ENCODE peak calls at places on chromosome 7, in five cellular contexts. One of them, this sample, is unnamed. For H3K4me1, the result is how much of the 10 kb centered on the place peaks cover.

GRCh38 chr7:75642810-75643486 is 95.8 kb downstream of the HIP1 start:
- DNase-seq in neural progenitor cell: peak
- DNase-seq in PC-9: peak
- DNase-seq in H1: peak
- DNase-seq in fibroblast of lung: peak
- DNase-seq in this sample: peak

GRCh38 chr7:17123020-17123419 is 175.4 kb upstream of the AHR start:
- DNase-seq in neural progenitor cell: no peak
- DNase-seq in fibroblast of lung: peak
- DNase-seq in PC-9: peak
- DNase-seq in H1: no peak
- DNase-seq in this sample: peak

GRCh38 chr7:5630670-5631069 is 150.8 kb downstream of the RNF216 start:
- DNase-seq in PC-9: no peak
- DNase-seq in fibroblast of lung: no peak
- DNase-seq in neural progenitor cell: no peak
- DNase-seq in H1: no peak
- DNase-seq in this sample: peak

GRCh38 chr7:30681262-30682130 is 760 bp downstream of the CRHR2 start:
- DNase-seq in neural progenitor cell: peak
- DNase-seq in fibroblast of lung: no peak
- DNase-seq in H1: peak
- DNase-seq in PC-9: no peak
- DNase-seq in this sample: peak

GRCh38 chr7:110507832-110508231 is 583.1 kb upstream of the LRRN3 start:
- DNase-seq in fibroblast of lung: no peak
- DNase-seq in H1: no peak
- DNase-seq in PC-9: no peak
- DNase-seq in neural progenitor cell: no peak
- DNase-seq in this sample: no peak

GRCh38 chr7:69599879-69600764 is 1.8 kb downstream of the AUTS2 start:
- DNase-seq in PC-9: no peak
- DNase-seq in H1: no peak
- DNase-seq in fibroblast of lung: peak
- DNase-seq in neural progenitor cell: peak
- DNase-seq in this sample: peak

GRCh38 chr7:128929201-128929808 is 8.4 kb upstream of the IRF5 start:
- DNase-seq in neural progenitor cell: no peak
- DNase-seq in fibroblast of lung: no peak
- DNase-seq in PC-9: no peak
- DNase-seq in H1: no peak
- DNase-seq in this sample: no peak

GRCh38 chr7:139071683-139072082 is 35.8 kb upstream of the ZC3HAV1L start:
- DNase-seq in H1: no peak
- DNase-seq in neural progenitor cell: no peak
- DNase-seq in PC-9: no peak
- DNase-seq in fibroblast of lung: no peak
- DNase-seq in this sample: no peak

GRCh38 chr7:80604436-80604835 is 34.0 kb upstream of the CD36 start:
- DNase-seq in H1: no peak
- DNase-seq in fibroblast of lung: no peak
- DNase-seq in PC-9: no peak
- DNase-seq in neural progenitor cell: no peak
- DNase-seq in this sample: no peak

GRCh38 chr7:16916111-16916639 is 34.4 kb upstream of the AGR3 start:
- DNase-seq in PC-9: peak
- DNase-seq in neural progenitor cell: no peak
- DNase-seq in fibroblast of lung: peak
- DNase-seq in H1: no peak
- DNase-seq in this sample: peak

GRCh38 chr7:112869111-112869774 is 79.0 kb upstream of the TMEM168 start:
- DNase-seq in H1: peak
- DNase-seq in neural progenitor cell: peak
- DNase-seq in PC-9: no peak
- DNase-seq in fibroblast of lung: peak
- DNase-seq in this sample: peak

GRCh38 chr7:29328811-29329210 is 134.2 kb downstream of the CHN2 start:
- DNase-seq in H1: no peak
- DNase-seq in neural progenitor cell: no peak
- DNase-seq in fibroblast of lung: no peak
- DNase-seq in PC-9: no peak
- DNase-seq in this sample: peak

GRCh38 chr7:17774248-17774647 is 166.0 kb downstream of the SNX13 start:
- DNase-seq in H1: no peak
- DNase-seq in PC-9: peak
- DNase-seq in neural progenitor cell: no peak
- DNase-seq in fibroblast of lung: peak
- DNase-seq in this sample: peak

GRCh38 chr7:138092486-138093028 is 16.3 kb downstream of the AKR1D1 start:
- DNase-seq in fibroblast of lung: no peak
- DNase-seq in neural progenitor cell: no peak
- DNase-seq in H1: no peak
- DNase-seq in PC-9: peak
- DNase-seq in this sample: no peak

GRCh38 chr7:23490357-23491131 is 20.3 kb upstream of the IGF2BP3 start:
- DNase-seq in fibroblast of lung: peak
- DNase-seq in PC-9: no peak
- DNase-seq in neural progenitor cell: no peak
- DNase-seq in H1: peak
- DNase-seq in this sample: peak

GRCh38 chr7:147412782-147413186 is 1177.8 kb upstream of the C7orf33 start:
- DNase-seq in neural progenitor cell: no peak
- DNase-seq in PC-9: no peak
- DNase-seq in fibroblast of lung: peak
- DNase-seq in H1: no peak
- DNase-seq in this sample: peak

GRCh38 chr7:2808891-2809660 is 35.0 kb downstream of the GNA12 start:
- DNase-seq in neural progenitor cell: no peak
- DNase-seq in PC-9: peak
- DNase-seq in H1: no peak
- DNase-seq in fibroblast of lung: no peak
- DNase-seq in this sample: no peak

GRCh38 chr7:5396542-5396941 is 27.1 kb downstream of the TNRC18 start:
- DNase-seq in H1: no peak
- DNase-seq in PC-9: peak
- DNase-seq in neural progenitor cell: no peak
- DNase-seq in fibroblast of lung: no peak
- DNase-seq in this sample: peak

GRCh38 chr7:130845581-130846085 is 111.6 kb upstream of the KLF14 start:
- DNase-seq in neural progenitor cell: no peak
- DNase-seq in fibroblast of lung: peak
- DNase-seq in PC-9: no peak
- DNase-seq in H1: no peak
- DNase-seq in this sample: peak

GRCh38 chr7:130356760-130357611 is 12.4 kb downstream of the CPA5 start:
- DNase-seq in PC-9: peak
- DNase-seq in fibroblast of lung: peak
- DNase-seq in neural progenitor cell: no peak
- DNase-seq in H1: no peak
- DNase-seq in this sample: peak

GRCh38 chr7:20306499-20306946 is 24.2 kb upstream of the ITGB8 start:
- DNase-seq in neural progenitor cell: peak
- DNase-seq in fibroblast of lung: peak
- DNase-seq in H1: no peak
- DNase-seq in PC-9: no peak
- DNase-seq in this sample: no peak

GRCh38 chr7:117682681-117683385 is 190.4 kb downstream of the CTTNBP2 start:
- DNase-seq in H1: no peak
- DNase-seq in neural progenitor cell: no peak
- DNase-seq in PC-9: peak
- DNase-seq in fibroblast of lung: no peak
- DNase-seq in this sample: peak

GRCh38 chr7:73618538-73618937 is 5.8 kb downstream of the MLXIPL start:
- DNase-seq in PC-9: no peak
- DNase-seq in H1: no peak
- DNase-seq in fibroblast of lung: no peak
- DNase-seq in neural progenitor cell: no peak
- DNase-seq in this sample: no peak

GRCh38 chr7:54678763-54679396 is 80.1 kb downstream of the SEC61G start:
- DNase-seq in fibroblast of lung: no peak
- DNase-seq in PC-9: no peak
- DNase-seq in neural progenitor cell: no peak
- DNase-seq in H1: no peak
- DNase-seq in this sample: no peak

GRCh38 chr7:37360469-37360868 is 88.2 kb downstream of the ELMO1 start:
- DNase-seq in PC-9: no peak
- DNase-seq in fibroblast of lung: no peak
- DNase-seq in H1: no peak
- DNase-seq in neural progenitor cell: no peak
- DNase-seq in this sample: no peak
- H3K4me1 ChIP-seq in PC-9: under half
- H3K4me1 ChIP-seq in fibroblast of lung: under half
- H3K4me1 ChIP-seq in H1: under half
- H3K4me1 ChIP-seq in neural progenitor cell: under half
- H3K4me1 ChIP-seq in this sample: under half

GRCh38 chr7:39609084-39609461 is 14.3 kb upstream of the RALA start:
- DNase-seq in PC-9: no peak
- DNase-seq in fibroblast of lung: peak
- DNase-seq in H1: no peak
- DNase-seq in neural progenitor cell: no peak
- DNase-seq in this sample: peak

GRCh38 chr7:39607865-39608264 is 15.5 kb upstream of the RALA start:
- DNase-seq in fibroblast of lung: no peak
- DNase-seq in PC-9: no peak
- DNase-seq in neural progenitor cell: no peak
- DNase-seq in H1: no peak
- DNase-seq in this sample: no peak

GRCh38 chr7:39608278-39608677 is 15.1 kb upstream of the RALA start:
- DNase-seq in neural progenitor cell: no peak
- DNase-seq in fibroblast of lung: no peak
- DNase-seq in PC-9: no peak
- DNase-seq in H1: no peak
- DNase-seq in this sample: no peak

GRCh38 chr7:39606941-39607340 is 16.4 kb upstream of the RALA start:
- DNase-seq in PC-9: no peak
- DNase-seq in H1: no peak
- DNase-seq in neural progenitor cell: no peak
- DNase-seq in fibroblast of lung: no peak
- DNase-seq in this sample: no peak

GRCh38 chr7:39609462-39610149 is 13.8 kb upstream of the RALA start:
- DNase-seq in fibroblast of lung: no peak
- DNase-seq in neural progenitor cell: peak
- DNase-seq in PC-9: no peak
- DNase-seq in H1: peak
- DNase-seq in this sample: peak
- TF ChIP-seq EZH2 in fibroblast of lung: no peak
- TF ChIP-seq EZH2 in neural progenitor cell: no peak
- TF ChIP-seq EZH2 in PC-9: no peak
- TF ChIP-seq EZH2 in H1: no peak
- TF ChIP-seq EZH2 in this sample: no peak

DNA sequence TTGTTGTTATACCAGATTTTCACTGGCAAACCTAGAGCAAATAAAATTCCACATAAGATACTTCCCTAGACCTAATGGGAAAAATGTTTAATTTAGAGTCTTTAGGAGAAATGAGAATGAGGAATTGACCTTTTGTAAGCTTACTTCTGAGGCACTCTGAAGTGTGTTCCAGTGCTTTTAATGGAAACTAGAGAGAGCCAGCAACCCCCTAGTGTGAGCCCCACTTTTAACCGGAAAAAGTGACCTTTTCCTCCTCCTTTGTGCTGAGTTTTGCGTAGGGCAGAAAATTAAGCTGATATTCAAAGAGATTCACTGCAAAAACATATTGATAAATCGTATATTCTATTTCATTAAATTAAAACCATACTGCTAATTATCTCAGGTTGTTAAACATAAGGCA is 5.2 kb downstream of the IKZF1 start:
- DNase-seq in fibroblast of lung: no peak
- DNase-seq in PC-9: no peak
- DNase-seq in neural progenitor cell: no peak
- DNase-seq in H1: no peak
- DNase-seq in this sample: no peak
- H3K4me1 ChIP-seq in fibroblast of lung: under half
- H3K4me1 ChIP-seq in PC-9: under half
- H3K4me1 ChIP-seq in neural progenitor cell: under half
- H3K4me1 ChIP-seq in H1: under half
- H3K4me1 ChIP-seq in this sample: under half

GRCh38 chr7:27170494-27170811 is 3.7 kb downstream of the HOXA10 start:
- DNase-seq in PC-9: no peak
- DNase-seq in fibroblast of lung: no peak
- DNase-seq in neural progenitor cell: no peak
- DNase-seq in H1: peak
- DNase-seq in this sample: no peak

GRCh38 chr7:27168265-27168947 is 3.1 kb upstream of the HOXA9 start:
- DNase-seq in fibroblast of lung: no peak
- DNase-seq in PC-9: no peak
- DNase-seq in neural progenitor cell: peak
- DNase-seq in H1: no peak
- DNase-seq in this sample: peak

GRCh38 chr7:27170936-27171635 is 3.0 kb downstream of the HOXA10 start:
- DNase-seq in H1: peak
- DNase-seq in fibroblast of lung: no peak
- DNase-seq in PC-9: no peak
- DNase-seq in neural progenitor cell: peak
- DNase-seq in this sample: peak

GRCh38 chr7:27171636-27172387 is 2.3 kb downstream of the HOXA10 start:
- DNase-seq in H1: peak
- DNase-seq in PC-9: no peak
- DNase-seq in fibroblast of lung: no peak
- DNase-seq in neural progenitor cell: peak
- DNase-seq in this sample: peak

DNA sequence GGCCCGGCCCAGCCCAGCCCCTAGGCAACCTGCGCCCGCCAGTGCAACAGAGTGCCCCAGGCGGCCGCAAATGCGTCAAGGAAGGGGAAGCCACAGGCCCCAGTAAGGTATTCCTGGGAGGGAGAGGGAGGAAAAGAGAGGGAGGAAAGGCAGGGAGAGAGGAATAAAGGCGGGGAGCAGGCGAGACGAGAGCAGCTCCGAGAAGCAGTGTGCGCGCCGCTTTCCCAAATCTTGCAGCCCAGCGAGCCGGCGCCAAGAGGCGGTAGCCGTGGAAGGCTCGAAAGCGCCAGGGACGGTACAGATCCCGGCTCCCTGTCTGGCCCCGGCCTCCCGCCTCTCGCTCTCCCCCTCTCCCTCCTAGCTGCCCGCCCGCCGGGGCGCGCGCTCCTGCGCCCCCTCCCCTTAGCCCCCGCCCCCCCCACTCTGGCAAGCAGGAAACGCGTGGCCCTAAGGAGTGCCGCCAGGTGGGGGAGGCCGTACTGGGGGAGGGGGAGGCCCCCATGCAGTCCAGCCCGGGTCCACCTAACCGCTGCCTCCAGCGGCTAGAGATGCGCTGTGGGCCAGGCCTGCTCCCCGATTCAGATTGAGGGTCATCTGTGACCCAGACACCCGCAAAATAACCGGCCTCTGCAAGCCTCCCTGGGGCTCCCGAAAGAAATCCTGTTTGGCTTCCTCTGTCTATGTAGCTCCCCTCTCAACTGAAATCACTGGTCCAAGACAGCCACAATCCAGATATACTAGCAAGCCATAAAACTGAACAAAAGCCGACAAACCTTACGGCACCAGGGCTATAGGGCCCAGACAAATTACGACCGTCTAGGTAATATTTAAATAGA is 4.2 kb downstream of the HOXA10 start:
- DNase-seq in fibroblast of lung: no peak
- DNase-seq in PC-9: peak
- DNase-seq in neural progenitor cell: peak
- DNase-seq in H1: no peak
- DNase-seq in this sample: peak
- TF ChIP-seq EZH2 in fibroblast of lung: peak
- TF ChIP-seq EZH2 in PC-9: no peak
- TF ChIP-seq EZH2 in neural progenitor cell: peak
- TF ChIP-seq EZH2 in H1: peak
- TF ChIP-seq EZH2 in this sample: no peak